ENCODE peak calls at places on chromosomes 2 and 18, in ten cellular contexts. W is putamen; R is hypothalamus; K is mesothelial cell of epicardium; V is HS-5; S is amygdala; B is ELF-1; T is testis; L is CD8-positive, alpha-beta T cell; E is activated naive CD4-positive, alpha-beta T cell treated with anti-CD3 and anti-CD28 coated beads, Interleukin-2, amount 10 ng/mL, durations not matched to agents 7 days and 5 days. Q is an unnamed sample.

GRCh38 chr2:228263156-228263555 is 81.7 kb upstream of the SPHKAP start:
- DNase-seq in W (no peak), R (no peak), K (no peak), V (no peak), S (no peak), B (no peak), T (no peak), L (no peak), E (no peak), Q (no peak)

GRCh38 chr2:148888003-148888501 is 13.0 kb downstream of the KIF5C start:
- DNase-seq in W (no peak), R (no peak), K (no peak), V (no peak), S (no peak), B (peak), T (no peak), L (no peak), E (peak), Q (no peak)

GRCh38 chr2:80361904-80362303 is 57.4 kb upstream of the LRRTM1 start:
- DNase-seq in W (no peak), R (no peak), K (no peak), V (no peak), S (no peak), B (no peak), T (no peak), L (no peak), E (no peak), Q (no peak)

GRCh38 chr2:224520064-224520463 is 65.1 kb downstream of the CUL3 start:
- DNase-seq in W (no peak), R (no peak), K (no peak), V (peak), S (no peak), B (no peak), T (no peak), L (peak), E (peak), Q (no peak)

GRCh38 chr18:57710226-57710625 is 88.6 kb upstream of the NARS1 start:
- DNase-seq in W (no peak), R (no peak), K (no peak), V (no peak), S (no peak), B (no peak), T (no peak), L (no peak), E (no peak), Q (no peak)

GRCh38 chr2:221610675-221611074 is 38.6 kb upstream of the EPHA4 start:
- DNase-seq in W (no peak), R (no peak), K (no peak), V (no peak), S (no peak), B (no peak), T (peak), L (no peak), E (no peak), Q (no peak)

GRCh38 chr18:37669991-37670534 is 104.5 kb upstream of the CELF4 start:
- DNase-seq in W (no peak), R (no peak), K (no peak), V (no peak), S (no peak), B (no peak), T (peak), L (no peak), E (no peak), Q (no peak)

GRCh38 chr2:6704077-6704476 is 161.6 kb downstream of the CMPK2 start:
- DNase-seq in W (no peak), R (no peak), K (no peak), V (no peak), S (no peak), B (no peak), T (no peak), L (no peak), E (no peak), Q (no peak)

GRCh38 chr18:48833701-48834394 is 116.9 kb downstream of the SMAD7 start:
- DNase-seq in W (no peak), R (no peak), K (peak), V (no peak), S (no peak), B (peak), T (no peak), L (peak), E (peak), Q (no peak)

GRCh38 chr2:232538671-232539070 is 821 bp upstream of the CHRNG start:
- DNase-seq in W (no peak), R (no peak), K (no peak), V (no peak), S (no peak), B (no peak), T (no peak), L (no peak), E (no peak), Q (no peak)

GRCh38 chr2:26590439-26590838 is 50.7 kb downstream of the CIB4 start:
- DNase-seq in W (no peak), R (no peak), K (no peak), V (no peak), S (no peak), B (no peak), T (peak), L (no peak), E (no peak), Q (no peak)

GRCh38 chr18:72342933-72343332 is 201.2 kb downstream of the CBLN2 start:
- DNase-seq in W (no peak), R (no peak), K (no peak), V (peak), S (no peak), B (no peak), T (no peak), L (no peak), E (no peak), Q (no peak)

GRCh38 chr2:220789961-220790360 is 782.1 kb downstream of the EPHA4 start:
- DNase-seq in W (no peak), R (no peak), K (no peak), V (peak), S (no peak), B (no peak), T (no peak), L (no peak), E (no peak), Q (no peak)

GRCh38 chr2:118078734-118079133 is 9.5 kb upstream of the INSIG2 start:
- DNase-seq in W (peak), R (no peak), K (no peak), V (no peak), S (no peak), B (no peak), T (no peak), L (no peak), E (no peak), Q (no peak)

GRCh38 chr2:207463996-207464395 is 65.8 kb upstream of the CREB1 start:
- DNase-seq in W (no peak), R (no peak), K (no peak), V (no peak), S (no peak), B (no peak), T (no peak), L (no peak), E (no peak), Q (no peak)

GRCh38 chr18:24536834-24537233 is 76.4 kb downstream of the HRH4 start:
- DNase-seq in W (no peak), R (no peak), K (no peak), V (no peak), S (no peak), B (no peak), T (no peak), L (no peak), E (no peak), Q (no peak)

GRCh38 chr18:9708882-9709877 is 1.1 kb downstream of the RAB31 start:
- DNase-seq in W (no peak), R (no peak), K (peak), V (no peak), S (no peak), B (peak), T (peak), L (no peak), E (peak), Q (no peak)

GRCh38 chr2:101776172-101777043 is 78.9 kb downstream of the MAP4K4 start:
- DNase-seq in W (no peak), R (no peak), K (no peak), V (no peak), S (no peak), B (peak), T (no peak), L (no peak), E (no peak), Q (peak)

GRCh38 chr2:71813801-71814470 is 333.7 kb downstream of the CYP26B1 start:
- DNase-seq in W (no peak), R (no peak), K (no peak), V (no peak), S (no peak), B (peak), T (no peak), L (no peak), E (no peak), Q (no peak)

GRCh38 chr2:169131587-169132512 is 62.5 kb downstream of the DHRS9 start:
- DNase-seq in W (peak), R (no peak), K (no peak), V (peak), S (no peak), B (no peak), T (no peak), L (no peak), E (no peak), Q (peak)

GRCh38 chr2:42101641-42102605 is 54.1 kb downstream of the PKDCC start:
- DNase-seq in W (no peak), R (peak), K (peak), V (no peak), S (no peak), B (peak), T (peak), L (peak), E (peak), Q (no peak)

GRCh38 chr2:12715878-12716249 is 872 bp upstream of the TRIB2 start:
- DNase-seq in W (peak), R (peak), K (peak), V (no peak), S (no peak), B (peak), T (peak), L (peak), E (peak), Q (peak)

GRCh38 chr2:74833418-74834233 is at the start of gene HK2:
- DNase-seq in W (peak), R (peak), K (peak), V (no peak), S (peak), B (peak), T (peak), L (peak), E (peak), Q (peak)

GRCh38 chr2:197179744-197180498 is 130.7 kb downstream of the ANKRD44 start:
- DNase-seq in W (no peak), R (no peak), K (no peak), V (peak), S (no peak), B (peak), T (no peak), L (no peak), E (no peak), Q (no peak)

GRCh38 chr2:168649105-168649504 is 153.3 kb upstream of the NOSTRIN start:
- DNase-seq in W (no peak), R (no peak), K (no peak), V (no peak), S (no peak), B (no peak), T (no peak), L (no peak), E (no peak), Q (no peak)

GRCh38 chr2:64666810-64667438 is 13.2 kb upstream of the SERTAD2 start:
- DNase-seq in W (no peak), R (no peak), K (no peak), V (no peak), S (no peak), B (no peak), T (no peak), L (no peak), E (no peak), Q (no peak)

GRCh38 chr18:50410894-50411293 is 36.0 kb downstream of the SKA1 start:
- DNase-seq in W (no peak), R (no peak), K (no peak), V (peak), S (no peak), B (no peak), T (no peak), L (no peak), E (no peak), Q (no peak)

GRCh38 chr18:59155140-59155539 is 15.5 kb downstream of the SEC11C start:
- DNase-seq in W (no peak), R (no peak), K (no peak), V (peak), S (no peak), B (no peak), T (no peak), L (no peak), E (no peak), Q (no peak)

GRCh38 chr2:35428548-35428947 is 927.0 kb upstream of the CRIM1 start:
- DNase-seq in W (peak), R (peak), K (peak), V (no peak), S (no peak), B (peak), T (peak), L (no peak), E (no peak), Q (peak)

GRCh38 chr2:208608436-208608835 is 201.8 kb downstream of the PTH2R start:
- DNase-seq in W (no peak), R (no peak), K (no peak), V (no peak), S (no peak), B (no peak), T (no peak), L (no peak), E (no peak), Q (no peak)

GRCh38 chr18:8948471-8949149 is 153.9 kb upstream of the NDUFV2 start:
- DNase-seq in W (peak), R (no peak), K (no peak), V (peak), S (no peak), B (peak), T (no peak), L (no peak), E (no peak), Q (peak)

GRCh38 chr2:202056611-202057010 is 16.4 kb upstream of the KIAA2012 start:
- DNase-seq in W (no peak), R (no peak), K (no peak), V (no peak), S (no peak), B (no peak), T (no peak), L (no peak), E (no peak), Q (peak)

GRCh38 chr2:105655244-105655643 is 89.5 kb upstream of the NCK2 start:
- DNase-seq in W (no peak), R (no peak), K (no peak), V (no peak), S (no peak), B (no peak), T (no peak), L (no peak), E (no peak), Q (no peak)

GRCh38 chr2:134396493-134396892 is 142.6 kb downstream of the MGAT5 start:
- DNase-seq in W (no peak), R (no peak), K (no peak), V (no peak), S (no peak), B (no peak), T (no peak), L (no peak), E (no peak), Q (no peak)

GRCh38 chr18:49898421-49898820 is 85.1 kb upstream of the ACAA2 start:
- DNase-seq in W (peak), R (peak), K (peak), V (peak), S (no peak), B (peak), T (peak), L (peak), E (peak), Q (peak)

GRCh38 chr2:233707979-233708644 is 4.6 kb upstream of the UGT1A5 start:
- DNase-seq in W (no peak), R (no peak), K (no peak), V (no peak), S (no peak), B (no peak), T (no peak), L (no peak), E (no peak), Q (no peak)

GRCh38 chr2:133315280-133315679 is 253.0 kb downstream of the NCKAP5 start:
- DNase-seq in W (no peak), R (no peak), K (no peak), V (no peak), S (no peak), B (no peak), T (no peak), L (no peak), E (no peak), Q (no peak)